ENCODE peak calls at places on chromosome 19, in nine cellular contexts. C is AG10803; Y is iris pigment epithelial cell; I is A549; U is B cell; Z is progenitor cell of endocrine pancreas; L is stimulated activated CD8-positive, alpha-beta memory T cell treated with anti-CD3 and anti-CD28 coated beads, Interleukin-15, amount 100 ng/mL, for 4 hours; P is left cardiac atrium; X is activated naive CD8-positive, alpha-beta T cell treated with anti-CD3 and anti-CD28 coated beads, Interleukin-2, amount 50 U/mL, for 24 hours. H is an unnamed sample.

GRCh38 chr19:35557539-35558399 is 5.7 kb downstream of the ATP4A start:
- DNase-seq in L (no peak), C (peak; percentile 12), Y (peak; percentile 56), P (peak; percentile 71), I (peak; percentile 83), U (peak; percentile 60), X (peak; percentile 64), Z (peak; percentile 73), H (peak; percentile 49)

GRCh38 chr19:33883869-33884519 is 87.3 kb downstream of the KCTD15 start:
- DNase-seq in U (no peak), I (no peak), P (peak; percentile 70), X (no peak), Y (no peak), C (no peak), L (no peak), Z (no peak), H (no peak)

GRCh38 chr19:48673436-48674100 is 751 bp upstream of the NTN5 start:
- DNase-seq in C (no peak), P (no peak), X (no peak), Z (no peak), I (no peak), U (no peak), L (no peak), Y (no peak), H (no peak)

GRCh38 chr19:48308695-48309586 is 16.4 kb upstream of the EMP3 start:
- DNase-seq in I (no peak), Z (no peak), L (no peak), Y (peak; percentile 34), C (no peak), U (no peak), P (no peak), X (no peak), H (peak; percentile 33)

GRCh38 chr19:14916848-14917247 is 24.4 kb upstream of the OR7C2 start:
- DNase-seq in P (no peak), X (no peak), C (no peak), Y (no peak), U (peak; percentile 6), I (peak; percentile 5), Z (no peak), L (no peak), H (no peak)

GRCh38 chr19:3516675-3517207 is 10.6 kb downstream of the FZR1 start:
- DNase-seq in X (peak; percentile 31), U (peak; percentile 70), L (no peak), P (no peak), Y (no peak), I (no peak), Z (no peak), C (no peak), H (no peak)

GRCh38 chr19:3868770-3869456 is at the start of gene ZFR2:
- DNase-seq in Z (peak; percentile 28), X (peak; percentile 26), P (no peak), C (no peak), U (peak; percentile 35), I (no peak), Y (no peak), L (no peak), H (no peak)

GRCh38 chr19:42323852-42324654 is 1.4 kb upstream of the MEGF8 start:
- DNase-seq in Z (no peak), X (peak; percentile 23), Y (no peak), C (no peak), U (peak; percentile 65), P (peak; percentile 29), I (no peak), L (no peak), H (peak; percentile 26)

GRCh38 chr19:7349231-7349591 is 474 bp downstream of the ARHGEF18 start:
- DNase-seq in U (no peak), I (no peak), Y (no peak), C (no peak), Z (no peak), L (no peak), X (no peak), P (no peak), H (no peak)

GRCh38 chr19:44717603-44718002 is 18.7 kb downstream of the CEACAM16 start:
- DNase-seq in P (no peak), C (no peak), I (no peak), X (no peak), Y (no peak), Z (no peak), U (no peak), L (no peak), H (no peak)

GRCh38 chr19:40691421-40692211 is 1.2 kb upstream of the NUMBL start:
- DNase-seq in Z (no peak), C (no peak), X (peak; percentile 34), Y (no peak), L (no peak), P (no peak), U (no peak), I (peak; percentile 53), H (no peak)

GRCh38 chr19:29622191-29623070 is 16.3 kb downstream of the POP4 start:
- DNase-seq in L (no peak), P (no peak), U (peak; percentile 49), Y (peak; percentile 11), X (peak; percentile 51), I (no peak), Z (no peak), C (peak; percentile 27), H (no peak)

GRCh38 chr19:58054792-58055482 is 4.1 kb upstream of the ZNF135 start:
- DNase-seq in L (no peak), X (no peak), C (peak; percentile 6), I (no peak), P (peak; percentile 74), U (peak; percentile 29), Y (peak; percentile 40), Z (no peak), H (peak; percentile 49)

GRCh38 chr19:531753-532571 is at the start of gene CDC34:
- DNase-seq in L (no peak), I (no peak), U (peak; percentile 52), Y (no peak), P (no peak), Z (no peak), C (no peak), X (no peak), H (no peak)

GRCh38 chr19:50967924-50968708 is 1.3 kb downstream of the KLK6 start:
- DNase-seq in X (no peak), L (no peak), I (no peak), P (no peak), Z (no peak), C (no peak), U (no peak), Y (no peak), H (no peak)

GRCh38 chr19:29547981-29548380 is 22.2 kb downstream of the VSTM2B start:
- DNase-seq in P (no peak), I (no peak), Y (no peak), X (no peak), L (no peak), C (no peak), U (no peak), Z (no peak), H (no peak)

GRCh38 chr19:14450168-14450874 is 17.2 kb downstream of the PKN1 start:
- DNase-seq in P (peak; percentile 60), C (no peak), Z (no peak), I (peak; percentile 56), L (no peak), Y (no peak), X (peak; percentile 80), U (peak; percentile 51), H (peak; percentile 60)

GRCh38 chr19:32254128-32254527 is 91.3 kb upstream of the ZNF507 start:
- DNase-seq in U (no peak), P (no peak), X (no peak), Z (no peak), Y (no peak), L (no peak), C (no peak), I (no peak), H (no peak)

H was measured in EL.